ENCODE peak calls at places on chromosomes 5 and 9, in eight cellular contexts. I is right cardiac atrium, M is iPS DF 6.9, O is AG04450, T is upper lobe of left lung, D is left lung, U is GM12865, H is cardiac fibroblast. V is an unnamed sample.

GRCh38 chr5:138974227-138975063 is 99.3 kb upstream of the LRRTM2 start:
- DNase-seq in I (peak; percentile 83), M (no peak), O (no peak), T (no peak), D (peak; percentile 40), U (no peak), H (peak; percentile 60), V (peak; percentile 84)

GRCh38 chr5:142447887-142448286 is 123.1 kb upstream of the SPRY4 start:
- DNase-seq in I (no peak), M (no peak), O (no peak), T (no peak), D (no peak), U (no peak), H (no peak), V (no peak)

GRCh38 chr9:30075451-30076199 is 2308.8 kb upstream of the ACO1 start:
- DNase-seq in I (no peak), M (no peak), O (no peak), T (no peak), D (no peak), U (peak; percentile 74), H (peak; percentile 4), V (no peak)

GRCh38 chr5:99032234-99033013 is 103.6 kb upstream of the CHD1 start:
- DNase-seq in I (peak; percentile 62), M (peak; percentile 13), O (peak; percentile 63), T (no peak), D (peak; percentile 50), U (peak; percentile 78), H (peak; percentile 90), V (peak; percentile 47)

GRCh38 chr9:121844090-121844489 is 192.7 kb downstream of the DAB2IP start:
- DNase-seq in I (no peak), M (no peak), O (no peak), T (no peak), D (no peak), U (no peak), H (peak; percentile 20), V (no peak)

GRCh38 chr9:137127301-137128157 is 11.4 kb upstream of the GRIN1 start:
- DNase-seq in I (peak; percentile 66), M (no peak), O (no peak), T (peak; percentile 39), D (peak; percentile 48), U (peak; percentile 74), H (peak; percentile 38), V (no peak)

GRCh38 chr9:69443178-69443577 is 118.2 kb downstream of the ENTREP1 start:
- DNase-seq in I (no peak), M (no peak), O (no peak), T (no peak), D (no peak), U (no peak), H (no peak), V (no peak)

GRCh38 chr9:78064075-78064474 is 32.5 kb upstream of the GNAQ start:
- DNase-seq in I (no peak), M (no peak), O (no peak), T (no peak), D (no peak), U (no peak), H (peak; percentile 6), V (no peak)

GRCh38 chr5:149046196-149046829 is 16.5 kb downstream of the SH3TC2 start:
- DNase-seq in I (no peak), M (no peak), O (no peak), T (no peak), D (no peak), U (no peak), H (no peak), V (no peak)

GRCh38 chr9:127345566-127345965 is 51.4 kb upstream of the SLC2A8 start:
- DNase-seq in I (no peak), M (no peak), O (no peak), T (peak; percentile 9), D (no peak), U (no peak), H (no peak), V (no peak)

GRCh38 chr5:41796061-41796460 is 74.2 kb downstream of the OXCT1 start:
- DNase-seq in I (no peak), M (no peak), O (no peak), T (no peak), D (no peak), U (no peak), H (peak; percentile 37), V (no peak)

GRCh38 chr9:673264-673965 is 168.1 kb upstream of the DMRT1 start:
- DNase-seq in I (no peak), M (no peak), O (no peak), T (no peak), D (no peak), U (no peak), H (no peak), V (no peak)

GRCh38 chr9:15618540-15619331 is 65.9 kb downstream of the CCDC171 start:
- DNase-seq in I (peak; percentile 41), M (no peak), O (no peak), T (no peak), D (no peak), U (no peak), H (no peak), V (no peak)

GRCh38 chr9:15622596-15622995 is 69.8 kb downstream of the CCDC171 start:
- DNase-seq in I (no peak), M (no peak), O (no peak), T (no peak), D (no peak), U (peak; percentile 11), H (peak; percentile 38), V (no peak)

GRCh38 chr9:15612962-15613361 is 60.1 kb downstream of the CCDC171 start:
- DNase-seq in I (no peak), M (no peak), O (no peak), T (no peak), D (no peak), U (no peak), H (no peak), V (no peak)

DNA sequence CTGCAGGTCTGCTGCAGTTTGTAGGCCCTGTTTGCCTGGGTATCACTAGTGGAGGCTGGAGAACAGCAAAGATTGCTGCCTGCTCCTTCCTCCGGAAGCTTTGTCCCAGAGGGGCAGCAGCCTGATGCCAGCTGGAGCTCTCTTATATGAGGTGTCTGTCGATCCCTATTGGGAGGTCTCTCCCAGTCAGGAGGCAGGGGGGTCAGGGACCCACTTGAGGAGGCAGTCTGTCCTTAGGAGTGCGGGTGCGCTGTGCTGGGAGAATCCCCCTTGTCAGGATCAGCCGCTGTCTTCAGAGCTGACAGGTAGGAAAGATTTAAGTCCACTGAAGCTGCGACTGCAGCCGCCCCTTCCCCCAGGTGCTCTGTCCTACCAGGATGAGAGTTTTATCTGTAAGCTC is 64.9 kb downstream of the CCDC171 start:
- DNase-seq in I (peak; percentile 21), M (no peak), O (no peak), T (no peak), D (no peak), U (no peak), H (no peak), V (no peak)
- H3K4me3 ChIP-seq in I (no peak overlapping the region), M (no peak overlapping the region), O (no peak overlapping the region), T (no peak overlapping the region), D (no peak overlapping the region), U (no peak overlapping the region), H (no peak overlapping the region), V (no peak overlapping the region)

GRCh38 chr9:129694265-129694664 is 28.8 kb downstream of the PRRX2 start:
- DNase-seq in I (no peak), M (no peak), O (no peak), T (no peak), D (no peak), U (no peak), H (no peak), V (no peak)

GRCh38 chr9:129693741-129694140 is 28.3 kb downstream of the PRRX2 start:
- DNase-seq in I (no peak), M (no peak), O (no peak), T (no peak), D (no peak), U (no peak), H (no peak), V (no peak)

GRCh38 chr9:129697111-129697955 is 31.9 kb downstream of the PRRX2 start:
- DNase-seq in I (peak; percentile 87), M (no peak), O (peak; percentile 29), T (peak; percentile 88), D (peak; percentile 41), U (no peak), H (peak; percentile 80), V (peak; percentile 42)

GRCh38 chr9:129696803-129697110 is 31.3 kb downstream of the PRRX2 start:
- DNase-seq in I (no peak), M (no peak), O (no peak), T (peak; percentile 85), D (no peak), U (no peak), H (no peak), V (no peak)

GRCh38 chr9:129695870-129696269 is 30.4 kb downstream of the PRRX2 start:
- DNase-seq in I (no peak), M (no peak), O (no peak), T (no peak), D (no peak), U (no peak), H (no peak), V (no peak)
- H3K4me3 ChIP-seq in I (no peak overlapping the region), M (no peak overlapping the region), O (no peak overlapping the region), T (no peak overlapping the region), D (no peak overlapping the region), U (no peak overlapping the region), H (no peak overlapping the region), V (no peak overlapping the region)

DNA sequence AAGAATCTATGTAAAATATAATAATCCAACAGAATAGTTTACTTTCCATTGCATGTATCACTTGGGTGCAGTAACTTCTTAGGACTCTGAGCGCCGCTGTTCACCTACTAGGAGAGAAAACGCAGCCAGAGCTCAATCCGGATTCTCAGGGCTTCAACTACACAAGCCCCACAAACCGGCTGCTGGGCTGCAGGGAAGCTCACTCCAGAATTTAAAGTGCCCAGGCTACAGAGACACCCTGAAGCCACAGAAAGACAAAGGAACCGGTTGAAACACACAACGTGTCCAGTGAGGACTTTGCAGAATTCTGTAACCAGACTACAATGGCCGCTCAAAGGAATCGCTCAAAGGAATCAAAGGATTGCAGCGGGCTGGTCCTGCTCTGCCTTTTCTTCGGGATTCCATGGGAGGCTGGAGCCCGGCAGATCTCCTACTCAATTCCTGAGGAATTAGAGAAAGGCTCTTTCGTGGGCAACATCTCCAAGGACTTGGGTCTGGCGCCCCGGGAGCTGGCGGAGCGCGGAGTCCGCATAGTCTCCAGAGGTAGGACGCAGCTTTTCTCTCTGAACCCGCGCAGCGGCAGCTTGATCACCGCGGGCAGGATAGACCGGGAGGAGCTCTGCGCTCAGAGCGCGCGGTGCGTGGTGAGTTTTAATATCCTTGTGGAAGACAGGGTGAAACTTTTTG is at the start of gene PCDHGA10:
- DNase-seq in I (no peak), M (no peak), O (no peak), T (peak; percentile 77), D (no peak), U (peak; percentile 86), H (peak; percentile 73), V (peak; percentile 59)
- H3K4me3 ChIP-seq in I (peak within 1 kb of the TSS; percentile 32), M (peak within 1 kb of the TSS; percentile 84), O (peak within 1 kb of the TSS; percentile 58), T (peak within 1 kb of the TSS; percentile 47), D (peak within 1 kb of the TSS; percentile 33), U (peak within 1 kb of the TSS; percentile 64), H (peak within 1 kb of the TSS; percentile 44), V (peak within 1 kb of the TSS; percentile 40)

DNA sequence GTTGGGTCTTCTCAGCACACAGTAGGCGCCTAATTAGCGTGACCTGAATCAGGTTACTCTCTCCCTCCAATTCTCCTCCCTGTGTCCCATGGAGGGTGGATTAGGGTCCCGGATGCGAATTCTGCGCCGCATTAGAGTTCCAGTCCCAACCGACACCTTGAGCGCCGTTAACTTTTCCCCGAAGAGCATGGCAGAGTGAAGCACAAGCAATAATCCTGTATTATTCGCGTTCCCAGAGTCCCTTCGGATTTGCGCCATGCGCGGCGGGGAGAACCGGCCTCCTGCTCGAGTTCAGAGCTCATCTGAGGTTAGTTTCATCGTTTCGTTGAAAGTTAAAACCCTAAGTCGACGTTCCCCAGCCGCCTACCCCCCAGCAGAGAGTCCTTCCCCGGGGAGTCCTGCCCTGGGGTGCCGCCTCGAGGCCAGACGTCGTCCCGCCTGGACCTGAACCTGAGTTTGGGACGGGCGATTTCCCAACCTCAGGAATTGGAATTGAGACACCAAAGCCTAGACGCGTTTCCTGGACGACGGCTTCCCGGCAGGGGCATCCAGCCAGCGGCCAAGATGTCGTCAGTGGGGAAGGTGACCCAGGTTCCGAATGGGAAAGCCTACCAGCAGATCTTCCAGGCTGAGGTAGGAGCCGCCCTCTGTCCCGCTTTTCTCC is at the start of gene CCDC180:
- DNase-seq in I (peak; percentile 74), M (no peak), O (no peak), T (peak; percentile 73), D (no peak), U (no peak), H (peak; percentile 43), V (peak; percentile 44)
- H3K4me3 ChIP-seq in I (no peak within 1 kb of the TSS), M (no peak within 1 kb of the TSS), O (peak within 1 kb of the TSS; percentile 37), T (peak within 1 kb of the TSS; percentile 33), D (no peak within 1 kb of the TSS), U (no peak within 1 kb of the TSS), H (peak within 1 kb of the TSS; percentile 13), V (peak within 1 kb of the TSS; percentile 19)